ENCODE peak calls at places on chromosomes 13 and 19, in seven cellular contexts. Y, Q, P, U, A, E and K are unnamed samples.

GRCh38 chr13:64538711-64539110 is 2691.4 kb downstream of the PCDH9 start:
- DNase-seq in Y (no peak), Q (no peak), P (peak), U (no peak), A (no peak), E (no peak), K (no peak)

GRCh38 chr13:64723735-64724134 is 2506.4 kb downstream of the PCDH9 start:
- DNase-seq in A (no peak), E (no peak), P (peak), Y (peak), Q (no peak), U (no peak), K (no peak)

GRCh38 chr19:38711726-38712153 is 32.5 kb downstream of the CAPN12 start:
- DNase-seq in A (no peak), U (no peak), Q (no peak), Y (peak), E (no peak), P (peak), K (peak)

GRCh38 chr13:89034015-89034414 is 1362.8 kb downstream of the SLITRK5 start:
- DNase-seq in E (no peak), P (no peak), U (no peak), Y (no peak), A (no peak), Q (no peak), K (no peak)

GRCh38 chr19:54252243-54252642 is 4.8 kb downstream of the LILRB5 start:
- DNase-seq in E (no peak), P (no peak), A (no peak), Y (no peak), U (no peak), Q (no peak), K (no peak)

GRCh38 chr19:33622809-33623511 is 1.2 kb downstream of the CHST8 start:
- DNase-seq in Y (no peak), U (no peak), P (no peak), Q (no peak), E (no peak), A (no peak), K (no peak)

GRCh38 chr13:37277435-37278144 is 172.1 kb upstream of the CSNK1A1L start:
- DNase-seq in U (no peak), P (peak), A (no peak), Q (no peak), E (no peak), Y (no peak), K (no peak)

GRCh38 chr13:101529419-101529818 is 76.9 kb downstream of the ITGBL1 start:
- DNase-seq in Q (no peak), A (no peak), U (no peak), Y (peak), P (peak), E (no peak), K (no peak)

GRCh38 chr13:68160466-68160865 is 930.3 kb upstream of the PCDH9 start:
- DNase-seq in A (no peak), Y (no peak), U (no peak), E (no peak), Q (no peak), P (no peak), K (no peak)

GRCh38 chr19:8017808-8018207 is 12.4 kb upstream of the ELAVL1 start:
- DNase-seq in P (no peak), E (no peak), Y (no peak), A (peak), U (no peak), Q (peak), K (no peak)

GRCh38 chr19:1172353-1173159 is 1.5 kb downstream of the SBNO2 start:
- DNase-seq in Q (no peak), Y (no peak), P (peak), U (peak), A (no peak), E (peak), K (peak)

GRCh38 chr19:7421941-7422744 is 66.7 kb downstream of the PEX11G start:
- DNase-seq in P (peak), Y (no peak), U (no peak), E (no peak), Q (no peak), A (no peak), K (peak)

GRCh38 chr19:28694812-28695211 is 518.1 kb downstream of the UQCRFS1 start:
- DNase-seq in E (no peak), Y (no peak), P (peak), U (no peak), A (no peak), Q (no peak), K (no peak)

GRCh38 chr19:13262450-13262849 is 112.2 kb downstream of the IER2 start:
- DNase-seq in P (peak), Y (no peak), A (no peak), Q (peak), U (no peak), E (no peak), K (no peak)

GRCh38 chr13:97978661-97979450 is 25.4 kb downstream of the IPO5 start:
- DNase-seq in Y (no peak), U (no peak), P (peak), Q (no peak), A (no peak), E (no peak), K (no peak)

GRCh38 chr13:25242956-25243355 is 44.3 kb downstream of the MTMR6 start:
- DNase-seq in U (no peak), P (no peak), E (no peak), Y (no peak), Q (no peak), A (no peak), K (no peak)

GRCh38 chr19:55648657-55649578 is 906 bp downstream of the CCDC106 start:
- DNase-seq in Y (no peak), U (no peak), A (no peak), Q (no peak), P (no peak), E (no peak), K (no peak)

GRCh38 chr13:38535271-38535670 is 151.6 kb upstream of the FREM2 start:
- DNase-seq in Q (no peak), Y (no peak), P (no peak), U (no peak), A (no peak), E (no peak), K (no peak)

GRCh38 chr19:49761625-49762311 is 1.3 kb downstream of the TSKS start:
- DNase-seq in Y (peak), Q (no peak), U (no peak), A (no peak), E (no peak), P (peak), K (no peak)

GRCh38 chr13:86447479-86447878 is 648.3 kb upstream of the SLITRK6 start:
- DNase-seq in E (no peak), P (no peak), Q (no peak), Y (no peak), U (no peak), A (no peak), K (no peak)

GRCh38 chr19:7857727-7858701 is 16.2 kb downstream of the PRR36 start:
- DNase-seq in P (no peak), U (no peak), E (no peak), A (no peak), Q (no peak), Y (no peak), K (no peak)

GRCh38 chr19:38003427-38004099 is 96.6 kb downstream of the SIPA1L3 start:
- DNase-seq in P (peak), A (no peak), E (peak), Y (peak), U (peak), Q (peak), K (peak)

GRCh38 chr13:31067416-31068118 is 94.1 kb downstream of the HSPH1 start:
- DNase-seq in U (no peak), A (no peak), P (peak), Y (no peak), Q (no peak), E (no peak), K (no peak)

GRCh38 chr13:99214232-99214631 is 13.6 kb downstream of the UBAC2 start:
- DNase-seq in U (no peak), E (no peak), Q (no peak), Y (no peak), A (no peak), P (no peak), K (no peak)

GRCh38 chr13:79593611-79594275 is 112.8 kb downstream of the NDFIP2 start:
- DNase-seq in A (no peak), Q (no peak), P (peak), Y (no peak), E (no peak), U (no peak), K (no peak)

GRCh38 chr13:68257111-68257842 is 1027.1 kb upstream of the PCDH9 start:
- DNase-seq in P (peak), A (no peak), U (no peak), Y (no peak), E (no peak), Q (no peak), K (no peak)

GRCh38 chr19:6866646-6867255 is 20.6 kb upstream of the ADGRE1 start:
- DNase-seq in E (no peak), P (peak), Q (no peak), U (no peak), A (no peak), Y (no peak), K (no peak)

GRCh38 chr19:3120611-3121231 is 15.1 kb upstream of the GNA15 start:
- DNase-seq in Q (no peak), Y (no peak), E (no peak), U (no peak), P (no peak), A (no peak), K (no peak)

GRCh38 chr13:101218484-101218883 is 197.8 kb downstream of the NALCN start:
- DNase-seq in P (peak), U (no peak), E (no peak), Y (no peak), A (no peak), Q (no peak), K (no peak)

GRCh38 chr13:69683921-69684663 is 423.5 kb upstream of the ATXN8OS start:
- DNase-seq in U (no peak), Y (no peak), E (no peak), A (no peak), P (no peak), Q (no peak), K (no peak)

GRCh38 chr19:373391-374182 is 29.0 kb upstream of the MIER2 start:
- DNase-seq in Y (no peak), P (no peak), E (no peak), U (no peak), A (no peak), Q (no peak), K (no peak)

GRCh38 chr13:35712907-35713685 is 236.6 kb upstream of the MAB21L1 start:
- DNase-seq in U (no peak), Y (no peak), E (no peak), P (peak), Q (no peak), A (no peak), K (no peak)